ENCODE peak calls at places on chromosomes 6 and 20, in four cellular contexts. X, G, K and D are unnamed samples.

GRCh38 chr6:157253017-157253416 is 70.3 kb downstream of the TMEM242 start:
- DNase-seq in K (no peak), X (no peak), G (no peak), D (no peak)

GRCh38 chr6:80348263-80348662 is 241.8 kb downstream of the BCKDHB start:
- DNase-seq in K (no peak), G (no peak), X (no peak), D (peak)

GRCh38 chr20:2814587-2815051 is at the start of gene C20orf141:
- DNase-seq in X (peak), K (no peak), G (no peak), D (peak)

GRCh38 chr6:89840538-89840937 is 10.9 kb downstream of the CASP8AP2 start:
- DNase-seq in K (no peak), X (peak), G (no peak), D (peak)

GRCh38 chr6:44253307-44254101 is 3.8 kb downstream of the SLC35B2 start:
- DNase-seq in X (peak), K (no peak), G (peak), D (no peak)

GRCh38 chr20:51244496-51244895 is 221.6 kb upstream of the KCNG1 start:
- DNase-seq in K (no peak), X (no peak), G (no peak), D (no peak)

GRCh38 chr6:44301782-44302564 is 11.2 kb downstream of the AARS2 start:
- DNase-seq in K (no peak), X (no peak), G (no peak), D (no peak)

GRCh38 chr20:50286609-50287008 is 96.0 kb downstream of the CEBPB start:
- DNase-seq in G (no peak), K (no peak), X (peak), D (peak)

GRCh38 chr6:99905209-99906106 is 88.6 kb downstream of the MCHR2 start:
- DNase-seq in G (peak), K (no peak), X (peak), D (peak)

GRCh38 chr6:51936536-51936935 is 150.9 kb downstream of the PKHD1 start:
- DNase-seq in G (no peak), K (no peak), X (no peak), D (no peak)

GRCh38 chr6:85191656-85192055 is 258.2 kb upstream of the NT5E start:
- DNase-seq in X (peak), G (no peak), K (no peak), D (peak)

GRCh38 chr6:85192596-85192995 is 257.3 kb upstream of the NT5E start:
- DNase-seq in X (no peak), K (no peak), G (no peak), D (no peak)

GRCh38 chr6:85192186-85192585 is 257.7 kb upstream of the NT5E start:
- DNase-seq in G (no peak), K (no peak), X (peak), D (peak)

DNA sequence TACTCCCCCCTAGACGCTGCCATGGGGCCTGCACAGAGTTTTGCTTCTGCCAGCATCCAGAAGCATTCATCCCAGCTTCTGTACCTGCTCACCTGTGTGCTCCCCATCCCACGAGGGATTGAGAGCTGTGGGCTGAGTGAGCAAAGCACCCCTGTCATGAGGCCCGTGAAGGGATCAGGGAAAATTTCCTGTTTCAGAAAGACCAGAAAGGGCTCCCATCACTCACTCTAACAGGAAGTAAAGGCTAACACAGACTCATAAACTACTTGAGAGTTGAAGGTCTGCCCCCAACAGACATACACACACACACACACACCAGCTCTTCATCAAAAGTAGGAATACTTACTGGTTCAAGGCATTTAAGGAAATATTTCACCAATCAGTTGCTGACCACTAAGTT is 256.5 kb upstream of the NT5E start:
- DNase-seq in K (no peak), X (no peak), G (no peak), D (no peak)
- TF ChIP-seq CTCF in K (no peak), X (no peak), G (no peak), D (no peak)

DNA sequence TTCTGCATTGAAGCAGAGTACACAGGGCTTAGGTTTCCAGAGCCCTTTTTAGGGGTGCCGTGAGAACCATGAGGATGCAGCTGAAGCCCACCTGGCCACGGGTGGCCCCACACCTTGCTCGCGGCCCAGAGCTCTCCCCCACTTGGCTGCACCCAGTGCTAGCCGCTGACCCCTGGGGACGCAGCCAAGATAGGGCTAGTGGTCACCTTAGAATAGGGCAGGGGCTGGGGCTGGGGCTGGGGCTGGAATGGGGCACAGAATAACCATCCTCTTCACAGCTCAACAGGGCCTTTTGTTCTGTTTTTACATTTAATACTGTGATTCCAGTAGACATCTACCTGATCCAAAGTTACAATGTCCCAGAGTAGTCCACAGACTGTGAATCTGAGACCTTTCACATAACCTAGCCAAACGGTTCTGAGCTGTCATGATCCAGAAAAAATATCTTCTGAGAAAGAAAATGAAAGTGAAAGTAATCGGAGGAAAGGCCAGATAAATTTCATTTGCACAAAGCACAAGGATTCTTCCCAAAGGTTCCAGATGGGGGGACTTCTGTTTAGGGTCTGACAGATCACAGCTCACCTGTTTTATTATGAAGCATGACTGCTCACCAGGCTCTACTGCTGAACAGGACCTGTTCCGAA is 402.1 kb downstream of the THBS2 start:
- DNase-seq in G (no peak), X (peak), K (no peak), D (peak)
- H3K4me3 ChIP-seq in G (no peak), X (peak), K (peak), D (no peak)

DNA sequence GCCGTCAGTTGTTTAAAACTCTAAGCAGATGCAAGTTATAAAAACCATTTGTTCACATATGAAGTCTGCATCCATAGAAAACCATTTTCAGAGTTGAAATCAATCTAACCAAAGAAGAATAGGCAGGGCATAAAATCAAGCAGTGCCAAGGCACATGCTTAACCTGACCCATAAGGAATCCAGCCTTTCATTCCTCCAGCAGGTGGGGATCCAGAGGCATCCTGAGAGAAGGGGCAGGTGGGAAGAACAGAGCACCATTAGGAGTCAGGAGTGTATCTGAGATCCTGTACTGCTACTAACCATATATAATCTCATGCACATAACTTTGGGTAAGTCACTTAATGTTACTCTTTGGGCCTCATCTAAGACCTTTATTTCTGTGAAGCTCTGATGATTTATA is 29.4 kb upstream of the FOXO3 start:
- DNase-seq in K (no peak), G (no peak), X (no peak), D (no peak)
- TF ChIP-seq CTCF in K (no peak), G (peak), X (no peak), D (no peak)

GRCh38 chr6:30100154-30100553 is 12.7 kb downstream of the TRIM31 start:
- DNase-seq in K (no peak), G (no peak), X (no peak), D (no peak)

GRCh38 chr6:30101423-30101938 is 11.4 kb downstream of the TRIM31 start:
- DNase-seq in G (no peak), X (peak), K (no peak), D (no peak)

GRCh38 chr6:30102701-30103629 is 9.9 kb downstream of the TRIM31 start:
- DNase-seq in K (peak), G (peak), X (peak), D (peak)

GRCh38 chr6:30101939-30102700 is 10.8 kb downstream of the TRIM31 start:
- DNase-seq in K (peak), X (peak), G (peak), D (peak)

GRCh38 chr6:30100585-30101422 is 12.1 kb downstream of the TRIM31 start:
- DNase-seq in K (no peak), X (peak), G (peak), D (no peak)
- H3K4me3 ChIP-seq in K (peak), X (peak), G (peak), D (no peak)

DNA sequence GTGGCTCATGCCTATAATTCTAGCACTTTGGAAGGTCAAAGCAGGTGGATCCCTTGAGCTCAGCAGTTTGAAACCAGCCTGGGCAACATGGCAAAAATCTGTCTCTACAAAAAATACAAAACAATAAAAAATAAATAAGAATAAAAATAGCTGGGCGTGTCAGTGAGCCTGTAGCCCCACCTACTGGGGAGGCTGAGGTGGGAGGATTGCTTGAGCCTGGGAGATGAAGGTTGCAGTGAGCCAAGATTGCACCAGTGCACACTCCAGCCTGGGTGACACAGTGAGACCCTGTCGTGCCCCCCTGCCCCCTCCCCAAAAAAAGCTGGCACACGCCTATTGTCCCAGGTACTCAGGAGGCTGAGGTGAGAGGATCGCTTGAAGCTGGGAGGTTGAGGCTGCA is 35.1 kb upstream of the SRPK1 start:
- DNase-seq in G (no peak), K (no peak), X (no peak), D (no peak)
- TF ChIP-seq CTCF in G (peak), K (no peak), X (peak), D (peak)